ENCODE peak calls at places on chromosomes 2 and 18, in nine cellular contexts. One of them, this sample, is unnamed.

GRCh38 chr2:118047273-118047898 is 33.5 kb upstream of the CCDC93 start:
- DNase-seq in tibial nerve: no peak
- DNase-seq in right atrium auricular region: no peak
- DNase-seq in OCI-LY7: no peak
- DNase-seq in bronchial epithelial cell: peak; percentile 45
- DNase-seq in stomach: no peak
- DNase-seq in adrenal gland: no peak
- DNase-seq in AG10803: peak; percentile 55
- DNase-seq in colonic mucosa: no peak
- DNase-seq in this sample: no peak

GRCh38 chr2:64720543-64721325 is 67.0 kb upstream of the SERTAD2 start:
- DNase-seq in tibial nerve: no peak
- DNase-seq in right atrium auricular region: no peak
- DNase-seq in OCI-LY7: no peak
- DNase-seq in bronchial epithelial cell: no peak
- DNase-seq in stomach: no peak
- DNase-seq in adrenal gland: no peak
- DNase-seq in AG10803: no peak
- DNase-seq in colonic mucosa: no peak
- DNase-seq in this sample: no peak

GRCh38 chr2:40101076-40101688 is 322.1 kb upstream of the THUMPD2 start:
- DNase-seq in tibial nerve: no peak
- DNase-seq in right atrium auricular region: no peak
- DNase-seq in OCI-LY7: peak; percentile 80
- DNase-seq in bronchial epithelial cell: peak; percentile 35
- DNase-seq in stomach: no peak
- DNase-seq in adrenal gland: no peak
- DNase-seq in AG10803: peak; percentile 80
- DNase-seq in colonic mucosa: no peak
- DNase-seq in this sample: no peak

GRCh38 chr18:44589709-44590108 is 91.0 kb upstream of the SETBP1 start:
- DNase-seq in tibial nerve: no peak
- DNase-seq in right atrium auricular region: no peak
- DNase-seq in OCI-LY7: no peak
- DNase-seq in bronchial epithelial cell: peak; percentile 88
- DNase-seq in stomach: no peak
- DNase-seq in adrenal gland: no peak
- DNase-seq in AG10803: peak; percentile 88
- DNase-seq in colonic mucosa: no peak
- DNase-seq in this sample: no peak

GRCh38 chr2:145538661-145539319 is 1018.9 kb upstream of the ZEB2 start:
- DNase-seq in tibial nerve: no peak
- DNase-seq in right atrium auricular region: no peak
- DNase-seq in OCI-LY7: no peak
- DNase-seq in bronchial epithelial cell: no peak
- DNase-seq in stomach: no peak
- DNase-seq in adrenal gland: no peak
- DNase-seq in AG10803: no peak
- DNase-seq in colonic mucosa: no peak
- DNase-seq in this sample: no peak

GRCh38 chr2:88199912-88200682 is 30.0 kb downstream of the THNSL2 start:
- DNase-seq in tibial nerve: peak; percentile 26
- DNase-seq in right atrium auricular region: no peak
- DNase-seq in OCI-LY7: no peak
- DNase-seq in bronchial epithelial cell: peak; percentile 27
- DNase-seq in stomach: peak; percentile 34
- DNase-seq in adrenal gland: no peak
- DNase-seq in AG10803: no peak
- DNase-seq in colonic mucosa: no peak
- DNase-seq in this sample: no peak

GRCh38 chr2:189876271-189876670 is 92.0 kb downstream of the PMS1 start:
- DNase-seq in tibial nerve: no peak
- DNase-seq in right atrium auricular region: no peak
- DNase-seq in OCI-LY7: no peak
- DNase-seq in bronchial epithelial cell: no peak
- DNase-seq in stomach: no peak
- DNase-seq in adrenal gland: no peak
- DNase-seq in AG10803: no peak
- DNase-seq in colonic mucosa: no peak
- DNase-seq in this sample: no peak

GRCh38 chr18:14221689-14222088 is 89.5 kb upstream of the ZNF519 start:
- DNase-seq in tibial nerve: no peak
- DNase-seq in right atrium auricular region: no peak
- DNase-seq in OCI-LY7: no peak
- DNase-seq in bronchial epithelial cell: no peak
- DNase-seq in stomach: no peak
- DNase-seq in adrenal gland: no peak
- DNase-seq in AG10803: no peak
- DNase-seq in colonic mucosa: no peak
- DNase-seq in this sample: no peak

GRCh38 chr2:174764281-174765063 is at the start of gene CHRNA1:
- DNase-seq in tibial nerve: no peak
- DNase-seq in right atrium auricular region: no peak
- DNase-seq in OCI-LY7: no peak
- DNase-seq in bronchial epithelial cell: no peak
- DNase-seq in stomach: no peak
- DNase-seq in adrenal gland: no peak
- DNase-seq in AG10803: peak; percentile 50
- DNase-seq in colonic mucosa: no peak
- DNase-seq in this sample: no peak

GRCh38 chr2:145095641-145096435 is 575.9 kb upstream of the ZEB2 start:
- DNase-seq in tibial nerve: no peak
- DNase-seq in right atrium auricular region: no peak
- DNase-seq in OCI-LY7: no peak
- DNase-seq in bronchial epithelial cell: peak; percentile 15
- DNase-seq in stomach: no peak
- DNase-seq in adrenal gland: no peak
- DNase-seq in AG10803: peak; percentile 89
- DNase-seq in colonic mucosa: no peak
- DNase-seq in this sample: no peak

GRCh38 chr2:136932700-136933099 is 167.4 kb downstream of the THSD7B start:
- DNase-seq in tibial nerve: no peak
- DNase-seq in right atrium auricular region: no peak
- DNase-seq in OCI-LY7: peak; percentile 13
- DNase-seq in bronchial epithelial cell: peak; percentile 17
- DNase-seq in stomach: no peak
- DNase-seq in adrenal gland: no peak
- DNase-seq in AG10803: peak; percentile 29
- DNase-seq in colonic mucosa: no peak
- DNase-seq in this sample: no peak
- TF ChIP-seq CTCF in tibial nerve: no peak
- TF ChIP-seq CTCF in right atrium auricular region: peak; percentile 53
- TF ChIP-seq CTCF in OCI-LY7: peak; percentile 62
- TF ChIP-seq CTCF in bronchial epithelial cell: peak; percentile 60
- TF ChIP-seq CTCF in stomach: no peak
- TF ChIP-seq CTCF in adrenal gland: peak; percentile 24
- TF ChIP-seq CTCF in AG10803: peak; percentile 64
- TF ChIP-seq CTCF in colonic mucosa: no peak
- TF ChIP-seq CTCF in this sample: peak; percentile 69

DNA sequence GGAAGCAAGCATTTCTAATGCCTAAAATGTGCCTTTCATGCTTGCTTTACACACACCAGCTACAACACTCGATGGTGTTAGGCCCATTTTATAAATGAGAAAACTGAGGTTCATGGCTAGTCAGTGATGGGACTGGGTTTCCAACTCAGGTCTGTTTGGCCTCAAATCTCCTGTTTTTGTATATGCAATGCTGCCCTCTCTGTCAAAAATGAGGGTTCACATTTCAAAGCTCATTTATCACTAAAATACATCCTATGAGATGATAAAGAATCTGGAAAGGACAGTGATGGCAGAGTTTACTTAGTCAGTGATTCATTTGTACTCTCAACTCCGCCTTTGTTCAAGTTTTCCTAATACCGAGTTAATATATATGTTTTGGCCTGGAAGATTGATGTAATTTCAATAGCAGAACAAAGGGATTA is 92.3 kb downstream of the KCTD1 start:
- DNase-seq in tibial nerve: no peak
- DNase-seq in right atrium auricular region: no peak
- DNase-seq in OCI-LY7: peak; percentile 45
- DNase-seq in bronchial epithelial cell: peak; percentile 54
- DNase-seq in stomach: no peak
- DNase-seq in adrenal gland: no peak
- DNase-seq in AG10803: no peak
- DNase-seq in colonic mucosa: no peak
- DNase-seq in this sample: no peak
- TF ChIP-seq CTCF in tibial nerve: no peak
- TF ChIP-seq CTCF in right atrium auricular region: no peak
- TF ChIP-seq CTCF in OCI-LY7: peak; percentile 68
- TF ChIP-seq CTCF in bronchial epithelial cell: no peak
- TF ChIP-seq CTCF in stomach: no peak
- TF ChIP-seq CTCF in adrenal gland: no peak
- TF ChIP-seq CTCF in AG10803: no peak
- TF ChIP-seq CTCF in colonic mucosa: no peak
- TF ChIP-seq CTCF in this sample: no peak

GRCh38 chr2:241257419-241258032 is 57.9 kb downstream of the HDLBP start:
- DNase-seq in tibial nerve: no peak
- DNase-seq in right atrium auricular region: no peak
- DNase-seq in OCI-LY7: no peak
- DNase-seq in bronchial epithelial cell: no peak
- DNase-seq in stomach: no peak
- DNase-seq in adrenal gland: no peak
- DNase-seq in AG10803: no peak
- DNase-seq in colonic mucosa: no peak
- DNase-seq in this sample: no peak
- TF ChIP-seq CTCF in tibial nerve: no peak
- TF ChIP-seq CTCF in right atrium auricular region: no peak
- TF ChIP-seq CTCF in OCI-LY7: peak; percentile 52
- TF ChIP-seq CTCF in bronchial epithelial cell: no peak
- TF ChIP-seq CTCF in stomach: no peak
- TF ChIP-seq CTCF in adrenal gland: no peak
- TF ChIP-seq CTCF in AG10803: peak; percentile 20
- TF ChIP-seq CTCF in colonic mucosa: no peak
- TF ChIP-seq CTCF in this sample: no peak

GRCh38 chr18:75208055-75208835 is 694 bp downstream of the PTGR3 start:
- DNase-seq in tibial nerve: peak; percentile 44
- DNase-seq in right atrium auricular region: no peak
- DNase-seq in OCI-LY7: peak; percentile 4
- DNase-seq in bronchial epithelial cell: peak; percentile 33
- DNase-seq in stomach: peak; percentile 52
- DNase-seq in adrenal gland: peak; percentile 53
- DNase-seq in AG10803: peak; percentile 60
- DNase-seq in colonic mucosa: peak; percentile 75
- DNase-seq in this sample: no peak
- TF ChIP-seq CTCF in tibial nerve: no peak
- TF ChIP-seq CTCF in right atrium auricular region: no peak
- TF ChIP-seq CTCF in OCI-LY7: no peak
- TF ChIP-seq CTCF in bronchial epithelial cell: peak; percentile 3
- TF ChIP-seq CTCF in stomach: no peak
- TF ChIP-seq CTCF in adrenal gland: no peak
- TF ChIP-seq CTCF in AG10803: peak; percentile 16
- TF ChIP-seq CTCF in colonic mucosa: no peak
- TF ChIP-seq CTCF in this sample: peak; percentile 15

DNA sequence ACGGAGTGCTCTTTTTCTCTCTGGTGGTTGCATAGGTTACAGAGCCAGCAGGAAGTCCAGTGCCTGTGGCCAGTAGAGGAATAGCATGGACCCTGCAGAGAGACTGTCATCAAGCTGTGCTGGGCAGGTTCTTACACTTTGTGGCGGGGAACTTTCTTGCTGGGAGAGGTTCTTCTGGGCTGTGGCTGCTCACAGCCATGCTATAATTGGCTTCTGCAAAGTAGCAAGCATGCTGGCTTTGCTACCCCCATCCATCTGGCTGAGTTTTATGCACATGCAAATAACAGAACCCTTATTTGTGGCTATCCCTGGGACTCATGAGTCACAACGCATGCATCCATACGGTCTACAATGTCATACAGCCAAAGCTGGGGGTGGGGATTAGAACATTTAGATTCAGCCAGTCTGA is 68.9 kb downstream of the PLCL1 start:
- DNase-seq in tibial nerve: no peak
- DNase-seq in right atrium auricular region: no peak
- DNase-seq in OCI-LY7: no peak
- DNase-seq in bronchial epithelial cell: peak; percentile 18
- DNase-seq in stomach: no peak
- DNase-seq in adrenal gland: no peak
- DNase-seq in AG10803: peak; percentile 88
- DNase-seq in colonic mucosa: no peak
- DNase-seq in this sample: no peak
- TF ChIP-seq CTCF in tibial nerve: no peak
- TF ChIP-seq CTCF in right atrium auricular region: no peak
- TF ChIP-seq CTCF in OCI-LY7: no peak
- TF ChIP-seq CTCF in bronchial epithelial cell: no peak
- TF ChIP-seq CTCF in stomach: no peak
- TF ChIP-seq CTCF in adrenal gland: no peak
- TF ChIP-seq CTCF in AG10803: peak; percentile 40
- TF ChIP-seq CTCF in colonic mucosa: no peak
- TF ChIP-seq CTCF in this sample: no peak

GRCh38 chr18:55997156-55997561 is 409.2 kb upstream of the TCF4 start:
- DNase-seq in tibial nerve: no peak
- DNase-seq in right atrium auricular region: no peak
- DNase-seq in OCI-LY7: no peak
- DNase-seq in bronchial epithelial cell: peak; percentile 80
- DNase-seq in stomach: no peak
- DNase-seq in adrenal gland: no peak
- DNase-seq in AG10803: peak; percentile 31
- DNase-seq in colonic mucosa: no peak
- DNase-seq in this sample: no peak
- TF ChIP-seq CTCF in tibial nerve: no peak
- TF ChIP-seq CTCF in right atrium auricular region: peak; percentile 19
- TF ChIP-seq CTCF in OCI-LY7: no peak
- TF ChIP-seq CTCF in bronchial epithelial cell: peak; percentile 27
- TF ChIP-seq CTCF in stomach: no peak
- TF ChIP-seq CTCF in adrenal gland: no peak
- TF ChIP-seq CTCF in AG10803: peak; percentile 27
- TF ChIP-seq CTCF in colonic mucosa: no peak
- TF ChIP-seq CTCF in this sample: no peak